ENCODE peak calls at places on chromosomes 2 and 18, in ten cellular contexts. One of them, this sample, is unnamed.

GRCh38 chr2:178069551-178069950 is 3.0 kb downstream of the PDE11A start:
- ATAC-seq in left lung: no peak
- ATAC-seq in aorta: no peak
- ATAC-seq in GM12878: no peak
- ATAC-seq in HepG2: no peak
- ATAC-seq in heart right ventricle: no peak
- ATAC-seq in mucosa of descending colon: no peak
- ATAC-seq in IMR-90: no peak
- ATAC-seq in body of pancreas: no peak
- ATAC-seq in psoas muscle: no peak
- ATAC-seq in this sample: no peak

GRCh38 chr2:148130571-148130970 is 109.7 kb downstream of the MBD5 start:
- ATAC-seq in HepG2: peak; percentile 95
- ATAC-seq in psoas muscle: no peak
- ATAC-seq in mucosa of descending colon: no peak
- ATAC-seq in body of pancreas: peak; percentile 78
- ATAC-seq in IMR-90: peak; percentile 81
- ATAC-seq in left lung: peak; percentile 50
- ATAC-seq in aorta: no peak
- ATAC-seq in GM12878: no peak
- ATAC-seq in heart right ventricle: no peak
- ATAC-seq in this sample: no peak

GRCh38 chr18:805008-805754 is 6.9 kb downstream of the YES1 start:
- ATAC-seq in body of pancreas: no peak
- ATAC-seq in heart right ventricle: no peak
- ATAC-seq in GM12878: peak; percentile 64
- ATAC-seq in left lung: peak; percentile 78
- ATAC-seq in HepG2: no peak
- ATAC-seq in mucosa of descending colon: peak; percentile 80
- ATAC-seq in IMR-90: no peak
- ATAC-seq in aorta: no peak
- ATAC-seq in psoas muscle: no peak
- ATAC-seq in this sample: no peak

GRCh38 chr18:8717011-8717770 is 11.8 kb downstream of the MTCL1 start:
- ATAC-seq in HepG2: no peak
- ATAC-seq in left lung: no peak
- ATAC-seq in body of pancreas: no peak
- ATAC-seq in mucosa of descending colon: no peak
- ATAC-seq in heart right ventricle: no peak
- ATAC-seq in aorta: no peak
- ATAC-seq in psoas muscle: no peak
- ATAC-seq in IMR-90: no peak
- ATAC-seq in GM12878: no peak
- ATAC-seq in this sample: no peak

GRCh38 chr18:54684786-54685185 is 93.7 kb downstream of the DYNAP start:
- ATAC-seq in psoas muscle: no peak
- ATAC-seq in mucosa of descending colon: no peak
- ATAC-seq in heart right ventricle: no peak
- ATAC-seq in IMR-90: no peak
- ATAC-seq in GM12878: no peak
- ATAC-seq in body of pancreas: no peak
- ATAC-seq in aorta: no peak
- ATAC-seq in left lung: peak; percentile 91
- ATAC-seq in HepG2: no peak
- ATAC-seq in this sample: no peak

GRCh38 chr2:144801325-144801724 is 281.4 kb upstream of the ZEB2 start:
- ATAC-seq in aorta: no peak
- ATAC-seq in GM12878: no peak
- ATAC-seq in HepG2: no peak
- ATAC-seq in left lung: no peak
- ATAC-seq in body of pancreas: no peak
- ATAC-seq in mucosa of descending colon: no peak
- ATAC-seq in psoas muscle: no peak
- ATAC-seq in heart right ventricle: no peak
- ATAC-seq in IMR-90: no peak
- ATAC-seq in this sample: no peak

GRCh38 chr2:110834134-110834827 is 101.9 kb downstream of the ACOXL start:
- ATAC-seq in IMR-90: no peak
- ATAC-seq in psoas muscle: no peak
- ATAC-seq in heart right ventricle: no peak
- ATAC-seq in left lung: no peak
- ATAC-seq in GM12878: no peak
- ATAC-seq in body of pancreas: no peak
- ATAC-seq in mucosa of descending colon: no peak
- ATAC-seq in aorta: no peak
- ATAC-seq in HepG2: no peak
- ATAC-seq in this sample: no peak

GRCh38 chr2:28377984-28378678 is 14.5 kb upstream of the FOSL2 start:
- ATAC-seq in IMR-90: no peak
- ATAC-seq in mucosa of descending colon: peak; percentile 83
- ATAC-seq in body of pancreas: peak; percentile 78
- ATAC-seq in psoas muscle: peak; percentile 83
- ATAC-seq in left lung: peak; percentile 78
- ATAC-seq in HepG2: peak; percentile 21
- ATAC-seq in heart right ventricle: no peak
- ATAC-seq in GM12878: peak; percentile 21
- ATAC-seq in aorta: no peak
- ATAC-seq in this sample: no peak

GRCh38 chr18:23053756-23054457 is 81.4 kb upstream of the CABLES1 start:
- ATAC-seq in HepG2: peak; percentile 98
- ATAC-seq in body of pancreas: peak; percentile 84
- ATAC-seq in aorta: peak; percentile 34
- ATAC-seq in psoas muscle: no peak
- ATAC-seq in GM12878: peak; percentile 29
- ATAC-seq in mucosa of descending colon: peak; percentile 52
- ATAC-seq in IMR-90: peak; percentile 84
- ATAC-seq in heart right ventricle: peak; percentile 68
- ATAC-seq in left lung: peak; percentile 58
- ATAC-seq in this sample: no peak

GRCh38 chr2:20173496-20174402 is 51.2 kb downstream of the SDC1 start:
- ATAC-seq in left lung: no peak
- ATAC-seq in HepG2: no peak
- ATAC-seq in heart right ventricle: no peak
- ATAC-seq in aorta: no peak
- ATAC-seq in IMR-90: no peak
- ATAC-seq in body of pancreas: no peak
- ATAC-seq in mucosa of descending colon: no peak
- ATAC-seq in GM12878: no peak
- ATAC-seq in psoas muscle: no peak
- ATAC-seq in this sample: no peak

GRCh38 chr2:212928681-212929080 is 222.7 kb downstream of the IKZF2 start:
- ATAC-seq in aorta: peak; percentile 61
- ATAC-seq in HepG2: no peak
- ATAC-seq in IMR-90: no peak
- ATAC-seq in heart right ventricle: peak; percentile 41
- ATAC-seq in left lung: no peak
- ATAC-seq in body of pancreas: peak; percentile 35
- ATAC-seq in mucosa of descending colon: no peak
- ATAC-seq in GM12878: no peak
- ATAC-seq in psoas muscle: no peak
- ATAC-seq in this sample: peak; percentile 37

GRCh38 chr2:226327830-226328229 is 471.8 kb downstream of the IRS1 start:
- ATAC-seq in left lung: no peak
- ATAC-seq in heart right ventricle: no peak
- ATAC-seq in mucosa of descending colon: no peak
- ATAC-seq in aorta: no peak
- ATAC-seq in GM12878: no peak
- ATAC-seq in HepG2: no peak
- ATAC-seq in IMR-90: no peak
- ATAC-seq in body of pancreas: no peak
- ATAC-seq in psoas muscle: no peak
- ATAC-seq in this sample: no peak

GRCh38 chr2:200373973-200374416 is 67.5 kb downstream of the SPATS2L start:
- ATAC-seq in left lung: peak; percentile 69
- ATAC-seq in GM12878: peak; percentile 96
- ATAC-seq in mucosa of descending colon: peak; percentile 48
- ATAC-seq in heart right ventricle: no peak
- ATAC-seq in psoas muscle: no peak
- ATAC-seq in aorta: no peak
- ATAC-seq in HepG2: peak; percentile 16
- ATAC-seq in body of pancreas: peak; percentile 34
- ATAC-seq in IMR-90: no peak
- ATAC-seq in this sample: no peak

GRCh38 chr2:75577280-75577679 is 16.5 kb upstream of the EVA1A start:
- ATAC-seq in GM12878: no peak
- ATAC-seq in HepG2: peak; percentile 87
- ATAC-seq in IMR-90: no peak
- ATAC-seq in aorta: no peak
- ATAC-seq in body of pancreas: peak; percentile 99
- ATAC-seq in heart right ventricle: no peak
- ATAC-seq in left lung: peak; percentile 73
- ATAC-seq in psoas muscle: no peak
- ATAC-seq in mucosa of descending colon: no peak
- ATAC-seq in this sample: no peak

GRCh38 chr2:80302001-80302464 is 2.5 kb downstream of the LRRTM1 start:
- ATAC-seq in heart right ventricle: no peak
- ATAC-seq in left lung: no peak
- ATAC-seq in GM12878: no peak
- ATAC-seq in HepG2: no peak
- ATAC-seq in aorta: no peak
- ATAC-seq in psoas muscle: no peak
- ATAC-seq in IMR-90: no peak
- ATAC-seq in body of pancreas: no peak
- ATAC-seq in mucosa of descending colon: no peak
- ATAC-seq in this sample: no peak

GRCh38 chr2:80303006-80303741 is 1.4 kb downstream of the LRRTM1 start:
- ATAC-seq in HepG2: no peak
- ATAC-seq in IMR-90: no peak
- ATAC-seq in GM12878: no peak
- ATAC-seq in body of pancreas: no peak
- ATAC-seq in left lung: peak; percentile 54
- ATAC-seq in heart right ventricle: peak; percentile 40
- ATAC-seq in mucosa of descending colon: peak; percentile 44
- ATAC-seq in aorta: peak; percentile 22
- ATAC-seq in psoas muscle: no peak
- ATAC-seq in this sample: peak; percentile 32

GRCh38 chr2:80299672-80300071 is 4.9 kb downstream of the LRRTM1 start:
- ATAC-seq in GM12878: no peak
- ATAC-seq in heart right ventricle: no peak
- ATAC-seq in HepG2: no peak
- ATAC-seq in aorta: no peak
- ATAC-seq in left lung: no peak
- ATAC-seq in psoas muscle: no peak
- ATAC-seq in mucosa of descending colon: no peak
- ATAC-seq in IMR-90: no peak
- ATAC-seq in body of pancreas: no peak
- ATAC-seq in this sample: no peak

GRCh38 chr2:80302465-80303005 is 2.0 kb downstream of the LRRTM1 start:
- ATAC-seq in HepG2: no peak
- ATAC-seq in IMR-90: no peak
- ATAC-seq in body of pancreas: no peak
- ATAC-seq in left lung: no peak
- ATAC-seq in aorta: no peak
- ATAC-seq in mucosa of descending colon: peak; percentile 13
- ATAC-seq in psoas muscle: no peak
- ATAC-seq in GM12878: no peak
- ATAC-seq in heart right ventricle: no peak
- ATAC-seq in this sample: no peak

GRCh38 chr2:80300346-80300745 is 4.2 kb downstream of the LRRTM1 start:
- ATAC-seq in GM12878: no peak
- ATAC-seq in mucosa of descending colon: no peak
- ATAC-seq in IMR-90: no peak
- ATAC-seq in aorta: no peak
- ATAC-seq in HepG2: no peak
- ATAC-seq in psoas muscle: no peak
- ATAC-seq in heart right ventricle: no peak
- ATAC-seq in left lung: no peak
- ATAC-seq in body of pancreas: no peak
- ATAC-seq in this sample: no peak
- H3K4me1 ChIP-seq in GM12878: no peaks in the 10 kb centered on the region
- H3K4me1 ChIP-seq in mucosa of descending colon: no peaks in the 10 kb centered on the region
- H3K4me1 ChIP-seq in IMR-90: no peaks in the 10 kb centered on the region
- H3K4me1 ChIP-seq in aorta: no peaks in the 10 kb centered on the region
- H3K4me1 ChIP-seq in HepG2: no peaks in the 10 kb centered on the region
- H3K4me1 ChIP-seq in psoas muscle: no peaks in the 10 kb centered on the region
- H3K4me1 ChIP-seq in heart right ventricle: peaks cover 5% of the 10 kb centered on the region
- H3K4me1 ChIP-seq in left lung: peaks cover 13% of the 10 kb centered on the region
- H3K4me1 ChIP-seq in body of pancreas: peaks cover 18% of the 10 kb centered on the region
- H3K4me1 ChIP-seq in this sample: peaks cover 4% of the 10 kb centered on the region

GRCh38 chr2:232478571-232479340 is 8.9 kb downstream of the ECEL1 start:
- ATAC-seq in GM12878: no peak
- ATAC-seq in left lung: no peak
- ATAC-seq in mucosa of descending colon: peak; percentile 29
- ATAC-seq in heart right ventricle: no peak
- ATAC-seq in aorta: no peak
- ATAC-seq in body of pancreas: no peak
- ATAC-seq in psoas muscle: no peak
- ATAC-seq in HepG2: no peak
- ATAC-seq in IMR-90: no peak
- ATAC-seq in this sample: no peak
- H3K4me1 ChIP-seq in GM12878: no peaks in the 10 kb centered on the region
- H3K4me1 ChIP-seq in left lung: no peaks in the 10 kb centered on the region
- H3K4me1 ChIP-seq in mucosa of descending colon: no peaks in the 10 kb centered on the region
- H3K4me1 ChIP-seq in heart right ventricle: no peaks in the 10 kb centered on the region
- H3K4me1 ChIP-seq in aorta: no peaks in the 10 kb centered on the region
- H3K4me1 ChIP-seq in body of pancreas: no peaks in the 10 kb centered on the region
- H3K4me1 ChIP-seq in psoas muscle: no peaks in the 10 kb centered on the region
- H3K4me1 ChIP-seq in HepG2: no peaks in the 10 kb centered on the region
- H3K4me1 ChIP-seq in IMR-90: no peaks in the 10 kb centered on the region
- H3K4me1 ChIP-seq in this sample: no peaks in the 10 kb centered on the region

DNA sequence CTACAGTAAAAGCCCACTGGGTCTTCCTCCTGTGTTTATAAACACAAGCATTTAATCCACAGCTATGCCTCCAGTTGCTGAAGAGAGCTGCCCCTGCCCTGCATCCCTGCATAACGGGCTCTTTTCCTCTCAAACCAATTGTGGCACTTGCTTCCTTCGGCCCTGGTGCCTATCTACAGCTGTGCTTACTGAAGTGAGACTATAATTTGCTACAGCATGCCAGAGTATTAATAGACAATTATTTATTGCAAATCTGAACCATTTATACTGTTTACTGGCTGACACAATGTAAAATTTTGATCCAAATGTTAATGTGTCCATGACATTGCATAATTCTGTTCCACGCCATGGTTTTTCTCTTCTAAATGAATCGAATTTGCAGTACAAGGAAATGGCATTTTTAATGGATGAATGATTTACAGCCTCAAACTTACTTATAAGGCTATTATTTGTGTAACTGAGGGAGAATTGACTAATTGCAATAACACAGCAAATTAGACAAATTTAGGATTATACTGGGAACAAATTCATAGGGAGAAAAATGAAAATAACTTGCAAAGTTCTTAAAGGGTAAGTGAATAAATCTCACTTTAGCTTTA is 457.0 kb upstream of the HNRNPA3 start:
- ATAC-seq in HepG2: no peak
- ATAC-seq in heart right ventricle: no peak
- ATAC-seq in IMR-90: no peak
- ATAC-seq in psoas muscle: no peak
- ATAC-seq in GM12878: no peak
- ATAC-seq in left lung: no peak
- ATAC-seq in aorta: no peak
- ATAC-seq in body of pancreas: no peak
- ATAC-seq in mucosa of descending colon: no peak
- ATAC-seq in this sample: no peak
- H3K4me1 ChIP-seq in HepG2: no peaks in the 10 kb centered on the region
- H3K4me1 ChIP-seq in heart right ventricle: peaks cover 6% of the 10 kb centered on the region
- H3K4me1 ChIP-seq in IMR-90: no peaks in the 10 kb centered on the region
- H3K4me1 ChIP-seq in psoas muscle: no peaks in the 10 kb centered on the region
- H3K4me1 ChIP-seq in GM12878: no peaks in the 10 kb centered on the region
- H3K4me1 ChIP-seq in left lung: no peaks in the 10 kb centered on the region
- H3K4me1 ChIP-seq in aorta: no peaks in the 10 kb centered on the region
- H3K4me1 ChIP-seq in body of pancreas: peaks cover 20% of the 10 kb centered on the region
- H3K4me1 ChIP-seq in mucosa of descending colon: no peaks in the 10 kb centered on the region
- H3K4me1 ChIP-seq in this sample: no peaks in the 10 kb centered on the region

GRCh38 chr2:73235315-73236028 is 1.4 kb downstream of the CCT7 start:
- ATAC-seq in psoas muscle: no peak
- ATAC-seq in mucosa of descending colon: no peak
- ATAC-seq in aorta: no peak
- ATAC-seq in heart right ventricle: no peak
- ATAC-seq in body of pancreas: no peak
- ATAC-seq in GM12878: no peak
- ATAC-seq in left lung: no peak
- ATAC-seq in HepG2: no peak
- ATAC-seq in IMR-90: no peak
- ATAC-seq in this sample: no peak
- H3K4me1 ChIP-seq in psoas muscle: peaks cover 51% of the 10 kb centered on the region
- H3K4me1 ChIP-seq in mucosa of descending colon: peaks cover 22% of the 10 kb centered on the region
- H3K4me1 ChIP-seq in aorta: no peaks in the 10 kb centered on the region
- H3K4me1 ChIP-seq in heart right ventricle: peaks cover 27% of the 10 kb centered on the region
- H3K4me1 ChIP-seq in body of pancreas: peaks cover 40% of the 10 kb centered on the region
- H3K4me1 ChIP-seq in GM12878: peaks cover 4% of the 10 kb centered on the region
- H3K4me1 ChIP-seq in left lung: peaks cover 56% of the 10 kb centered on the region
- H3K4me1 ChIP-seq in HepG2: peaks cover 59% of the 10 kb centered on the region
- H3K4me1 ChIP-seq in IMR-90: peaks cover 7% of the 10 kb centered on the region
- H3K4me1 ChIP-seq in this sample: peaks cover 15% of the 10 kb centered on the region

This sample was measured in gastroesophageal sphincter.